ENCODE peak calls at places on chromosomes 1 and 21, in five cellular contexts. Y, M, F, T and P are unnamed samples.

GRCh38 chr21:35035581-35035980 is 13.5 kb downstream of the RUNX1 start:
- DNase-seq in Y (no peak), M (no peak), F (no peak), T (no peak), P (no peak)

GRCh38 chr1:226813671-226814591 is 56.5 kb upstream of the PSEN2 start:
- DNase-seq in Y (no peak), M (no peak), F (no peak), T (no peak), P (no peak)

GRCh38 chr1:246748006-246748405 is 23.8 kb downstream of the SCCPDH start:
- DNase-seq in Y (no peak), M (no peak), F (no peak), T (no peak), P (no peak)

GRCh38 chr1:165675794-165676193 is 22.6 kb downstream of the ALDH9A1 start:
- DNase-seq in Y (no peak), M (no peak), F (no peak), T (no peak), P (no peak)

GRCh38 chr1:41626146-41626545 is 141.7 kb upstream of the EDN2 start:
- DNase-seq in Y (peak; percentile 20), M (no peak), F (peak; percentile 70), T (no peak), P (no peak)

GRCh38 chr1:61141288-61142044 is 59.1 kb downstream of the NFIA start:
- DNase-seq in Y (no peak), M (no peak), F (peak; percentile 89), T (no peak), P (peak; percentile 47)

GRCh38 chr21:33412832-33413519 is 9.8 kb downstream of the IFNGR2 start:
- DNase-seq in Y (no peak), M (no peak), F (no peak), T (peak; percentile 71), P (no peak)

GRCh38 chr1:208201241-208201640 is 42.9 kb downstream of the PLXNA2 start:
- DNase-seq in Y (no peak), M (peak; percentile 51), F (peak; percentile 96), T (no peak), P (peak; percentile 96)

GRCh38 chr1:52825868-52826267 is 16.7 kb upstream of the ZYG11A start:
- DNase-seq in Y (no peak), M (no peak), F (peak; percentile 4), T (no peak), P (no peak)

GRCh38 chr1:29383972-29384371 is 147.7 kb downstream of the PTPRU start:
- DNase-seq in Y (no peak), M (peak; percentile 6), F (peak; percentile 40), T (no peak), P (peak; percentile 59)

GRCh38 chr1:166925791-166926483 is 49.4 kb downstream of the ILDR2 start:
- DNase-seq in Y (no peak), M (no peak), F (peak; percentile 47), T (no peak), P (peak; percentile 83)

GRCh38 chr1:2443285-2444137 is 31.1 kb upstream of the PEX10 start:
- DNase-seq in Y (no peak), M (no peak), F (no peak), T (no peak), P (no peak)
- H3K4me3 ChIP-seq in Y (peak overlapping the region; percentile 1), M (no peak overlapping the region), F (no peak overlapping the region), T (no peak overlapping the region), P (no peak overlapping the region)

DNA sequence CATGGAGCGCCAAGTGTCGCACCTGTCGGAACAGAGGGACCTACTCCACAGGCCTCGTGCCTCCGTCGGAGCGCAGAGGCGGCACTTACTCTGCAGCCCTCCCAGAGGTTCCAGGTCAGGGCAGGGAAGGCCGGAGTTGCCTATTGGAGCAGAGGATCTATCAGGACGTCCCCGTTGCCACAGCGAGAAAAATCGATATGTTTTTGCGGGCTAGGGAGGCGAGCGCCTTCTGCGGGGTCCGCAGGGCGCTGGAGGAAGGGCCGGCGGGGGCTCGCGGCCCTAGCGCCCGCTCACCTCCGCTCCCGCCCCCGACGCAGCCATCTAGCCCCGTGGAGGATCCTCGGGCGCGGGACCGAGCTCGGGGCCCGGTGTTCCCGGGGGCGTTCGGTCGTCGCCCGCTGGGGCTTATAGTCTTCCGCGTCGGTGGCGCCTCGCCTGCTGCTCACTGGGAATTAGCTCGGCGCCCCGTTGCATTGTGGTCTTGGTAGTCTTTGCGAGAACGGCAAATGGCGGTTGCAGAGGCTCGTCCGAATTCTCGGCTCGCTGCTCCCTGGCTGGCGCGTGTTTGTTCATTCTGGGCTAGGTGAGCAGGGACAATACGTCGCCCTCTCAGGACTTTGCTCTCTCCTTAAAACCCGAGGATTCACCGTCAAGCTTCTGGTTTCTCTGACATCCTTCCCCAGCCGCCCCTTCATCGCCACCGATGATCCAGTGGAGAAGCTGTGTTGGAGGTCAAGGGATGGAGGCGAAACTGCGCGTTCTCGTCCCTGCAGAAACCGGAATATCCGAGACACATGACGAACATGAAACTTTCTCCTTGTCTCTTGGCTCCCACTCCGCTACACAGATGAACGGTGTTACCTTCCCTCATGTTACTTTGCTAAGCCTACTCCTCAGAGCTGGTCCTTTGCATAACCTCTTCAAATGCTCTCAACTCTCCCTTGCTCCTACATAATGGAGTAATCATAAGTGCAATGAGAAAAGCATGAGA is at the start of gene JTB:
- DNase-seq in Y (peak; percentile 93), M (no peak), F (peak; percentile 78), T (peak; percentile 96), P (peak; percentile 79)
- TF ChIP-seq CTCF in Y (no peak), M (no peak), F (peak; percentile 12), T (no peak), P (no peak)

GRCh38 chr21:36145259-36145658 is 10.4 kb downstream of the CBR3 start:
- DNase-seq in Y (no peak), M (no peak), F (no peak), T (no peak), P (no peak)

GRCh38 chr21:36135391-36136094 is 664 bp downstream of the CBR3 start:
- DNase-seq in Y (peak; percentile 63), M (no peak), F (peak; percentile 79), T (peak; percentile 87), P (peak; percentile 84)

GRCh38 chr21:36141513-36141925 is 6.6 kb downstream of the CBR3 start:
- DNase-seq in Y (peak; percentile 99), M (peak; percentile 72), F (peak; percentile 85), T (peak; percentile 93), P (peak; percentile 86)
- H3K4me3 ChIP-seq in Y (no peak overlapping the region), M (no peak overlapping the region), F (no peak overlapping the region), T (no peak overlapping the region), P (no peak overlapping the region)

GRCh38 chr1:215181518-215181917 is 99.0 kb downstream of the KCNK2 start:
- DNase-seq in Y (no peak), M (no peak), F (no peak), T (no peak), P (no peak)
- TF ChIP-seq CTCF in Y (no peak), M (no peak), F (no peak), T (no peak), P (no peak)

GRCh38 chr1:2148691-2149090 is 45.9 kb downstream of the FAAP20 start:
- DNase-seq in Y (no peak), M (no peak), F (no peak), T (no peak), P (no peak)

GRCh38 chr1:2150836-2151235 is 43.7 kb downstream of the FAAP20 start:
- DNase-seq in Y (no peak), M (no peak), F (no peak), T (no peak), P (no peak)

GRCh38 chr1:2151906-2152305 is 42.7 kb downstream of the FAAP20 start:
- DNase-seq in Y (no peak), M (no peak), F (no peak), T (no peak), P (no peak)

GRCh38 chr1:2152914-2153313 is 41.7 kb downstream of the FAAP20 start:
- DNase-seq in Y (no peak), M (no peak), F (no peak), T (no peak), P (no peak)

GRCh38 chr1:2151252-2151651 is 43.3 kb downstream of the FAAP20 start:
- DNase-seq in Y (no peak), M (no peak), F (no peak), T (no peak), P (no peak)
- H3K4me3 ChIP-seq in Y (no peak overlapping the region), M (no peak overlapping the region), F (no peak overlapping the region), T (no peak overlapping the region), P (no peak overlapping the region)

GRCh38 chr1:998905-999796 is 746 bp downstream of the HES4 start:
- DNase-seq in Y (no peak), M (no peak), F (peak; percentile 27), T (peak; percentile 86), P (peak; percentile 38)
- TF ChIP-seq CTCF in Y (no peak), M (no peak), F (no peak), T (no peak), P (no peak)

GRCh38 chr1:32272557-32273388 is 19.1 kb upstream of the HDAC1 start:
- DNase-seq in Y (no peak), M (no peak), F (no peak), T (no peak), P (no peak)

GRCh38 chr1:32265846-32266245 is 14.8 kb downstream of the LCK start:
- DNase-seq in Y (no peak), M (no peak), F (no peak), T (no peak), P (no peak)

GRCh38 chr1:32263744-32264143 is 12.7 kb downstream of the LCK start:
- DNase-seq in Y (no peak), M (no peak), F (no peak), T (no peak), P (no peak)

GRCh38 chr1:32269744-32270143 is 18.7 kb downstream of the LCK start:
- DNase-seq in Y (no peak), M (no peak), F (no peak), T (no peak), P (no peak)

DNA sequence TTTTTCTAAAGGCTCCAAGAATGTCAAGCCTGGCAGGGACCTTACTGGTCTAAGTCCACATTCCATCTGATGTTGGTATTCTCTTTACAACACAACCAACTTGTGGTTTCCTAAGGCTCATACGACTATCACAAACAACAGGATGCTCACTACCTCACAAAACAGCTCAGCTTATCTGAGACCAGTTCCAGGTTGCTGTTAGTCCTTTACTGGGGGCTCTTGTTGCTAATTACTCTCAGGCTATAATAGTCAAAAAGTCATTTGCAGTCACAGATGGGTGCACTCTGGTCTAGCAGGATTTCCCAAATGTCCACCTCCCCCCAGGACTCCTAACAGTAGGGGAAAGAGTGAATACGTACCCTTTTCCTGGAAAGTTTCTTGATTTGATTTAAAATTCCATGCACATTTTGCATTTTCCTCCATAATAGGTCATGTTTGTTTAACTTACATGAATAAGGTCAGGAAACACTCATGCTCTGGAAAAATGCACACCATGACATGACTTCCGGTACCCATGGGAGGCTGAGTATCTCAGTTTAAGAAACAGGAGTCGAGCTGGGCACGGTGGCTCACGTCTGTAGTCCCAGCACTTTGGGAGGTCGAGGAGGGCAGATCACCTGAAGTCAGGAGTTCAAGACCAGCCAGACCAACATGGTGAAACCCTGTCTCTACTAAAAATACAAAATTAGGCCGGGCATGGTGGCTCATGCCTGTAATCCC is 16.0 kb downstream of the LCK start:
- DNase-seq in Y (no peak), M (peak; percentile 32), F (peak; percentile 74), T (no peak), P (peak; percentile 42)
- H3K4me3 ChIP-seq in Y (no peak overlapping the region), M (no peak overlapping the region), F (no peak overlapping the region), T (no peak overlapping the region), P (no peak overlapping the region)